ENCODE peak calls at places on chromosomes 3 and 15, in eight cellular contexts. S is cerebellar cortex, M is aorta, F is cardiac muscle cell, Q is AG04450, L is iPS-NIHi11, B is GM04504, J is AG10803. P is an unnamed sample.

GRCh38 chr3:64331605-64332004 is 106.3 kb upstream of the PRICKLE2 start:
- DNase-seq in S (no peak), M (no peak), F (no peak), Q (no peak), L (no peak), B (no peak), J (no peak), P (no peak)

GRCh38 chr3:43153189-43154083 is 47.6 kb upstream of the POMGNT2 start:
- DNase-seq in S (peak; percentile 95), M (peak; percentile 65), F (peak; percentile 74), Q (peak; percentile 60), L (no peak), B (peak; percentile 75), J (peak; percentile 91), P (peak; percentile 96)

GRCh38 chr3:12986986-12987385 is 86.2 kb downstream of the IQSEC1 start:
- DNase-seq in S (no peak), M (peak; percentile 40), F (no peak), Q (no peak), L (no peak), B (no peak), J (no peak), P (peak; percentile 60)

GRCh38 chr3:77539014-77539413 is 499.1 kb downstream of the ROBO2 start:
- DNase-seq in S (no peak), M (no peak), F (no peak), Q (no peak), L (no peak), B (no peak), J (no peak), P (no peak)

GRCh38 chr15:75718326-75718725 is 5.7 kb upstream of the CSPG4 start:
- DNase-seq in S (no peak), M (peak; percentile 64), F (peak; percentile 68), Q (no peak), L (no peak), B (peak; percentile 52), J (peak; percentile 77), P (no peak)

GRCh38 chr3:57706462-57706861 is 13.6 kb upstream of the DENND6A start:
- DNase-seq in S (no peak), M (no peak), F (peak; percentile 56), Q (peak; percentile 47), L (no peak), B (peak; percentile 59), J (peak; percentile 64), P (no peak)

GRCh38 chr3:194310060-194310481 is 41.1 kb downstream of the CPN2 start:
- DNase-seq in S (no peak), M (no peak), F (no peak), Q (no peak), L (no peak), B (no peak), J (no peak), P (no peak)

GRCh38 chr3:59857589-59858346 is 807.9 kb upstream of the CFAP20DC start:
- DNase-seq in S (peak; percentile 86), M (peak; percentile 84), F (peak; percentile 87), Q (peak; percentile 65), L (peak; percentile 83), B (peak; percentile 50), J (peak; percentile 78), P (peak; percentile 83)

GRCh38 chr3:187968883-187969580 is 184.9 kb upstream of the LPP start:
- DNase-seq in S (no peak), M (no peak), F (peak; percentile 74), Q (no peak), L (no peak), B (peak; percentile 75), J (peak; percentile 92), P (no peak)

GRCh38 chr3:187878776-187879524 is 133.7 kb upstream of the BCL6 start:
- DNase-seq in S (no peak), M (no peak), F (peak; percentile 52), Q (no peak), L (no peak), B (no peak), J (peak; percentile 72), P (no peak)

GRCh38 chr15:89472785-89473256 is 23.6 kb downstream of the RHCG start:
- DNase-seq in S (peak; percentile 56), M (no peak), F (peak; percentile 76), Q (peak; percentile 1), L (peak; percentile 91), B (peak; percentile 17), J (peak; percentile 33), P (peak; percentile 53)

GRCh38 chr15:82305621-82306048 is 43.0 kb downstream of the SAXO2 start:
- DNase-seq in S (no peak), M (no peak), F (no peak), Q (no peak), L (no peak), B (no peak), J (no peak), P (no peak)

GRCh38 chr3:189410522-189410921 is 220.7 kb upstream of the TP63 start:
- DNase-seq in S (no peak), M (no peak), F (no peak), Q (no peak), L (no peak), B (no peak), J (no peak), P (no peak)

GRCh38 chr15:98231696-98232440 is 271.4 kb downstream of the ARRDC4 start:
- DNase-seq in S (no peak), M (no peak), F (peak; percentile 37), Q (no peak), L (no peak), B (peak; percentile 14), J (peak; percentile 34), P (no peak)

GRCh38 chr3:46269556-46269955 is 27.3 kb downstream of the CCR3 start:
- DNase-seq in S (no peak), M (no peak), F (no peak), Q (no peak), L (no peak), B (no peak), J (no peak), P (no peak)

GRCh38 chr3:69823710-69824109 is 84.4 kb downstream of the MITF start:
- DNase-seq in S (no peak), M (no peak), F (no peak), Q (no peak), L (no peak), B (no peak), J (peak; percentile 8), P (no peak)

GRCh38 chr15:92883643-92884458 is 16.3 kb upstream of the CHD2 start:
- DNase-seq in S (peak; percentile 48), M (no peak), F (peak; percentile 60), Q (no peak), L (no peak), B (no peak), J (peak; percentile 52), P (peak; percentile 46)

GRCh38 chr15:85044251-85044853 is 62.7 kb downstream of the PDE8A start:
- DNase-seq in S (peak; percentile 58), M (no peak), F (peak; percentile 80), Q (peak; percentile 37), L (peak; percentile 43), B (peak; percentile 49), J (peak; percentile 71), P (peak; percentile 55)

GRCh38 chr15:69663982-69664381 is 211.4 kb downstream of the RPLP1 start:
- DNase-seq in S (no peak), M (no peak), F (no peak), Q (no peak), L (no peak), B (no peak), J (no peak), P (no peak)

GRCh38 chr15:28273468-28273867 is 48.5 kb downstream of the HERC2 start:
- DNase-seq in S (peak; percentile 25), M (no peak), F (peak; percentile 51), Q (no peak), L (peak; percentile 55), B (peak; percentile 3), J (no peak), P (peak; percentile 36)